ENCODE peak calls at places on chromosomes 13 and 19, in ten cellular contexts. J, P, T, A, O, K, W, F, D and B are unnamed samples. For H3K36me3, the result is how much of the 10 kb centered on the place peaks cover.

GRCh38 chr13:74103970-74104555 is 30.1 kb downstream of the KLF12 start:
- DNase-seq in J (no peak), P (no peak), T (no peak), A (no peak), O (no peak), K (no peak), W (no peak), F (no peak), D (no peak), B (no peak)

GRCh38 chr19:17420267-17420924 is 549 bp downstream of the MVB12A start:
- DNase-seq in J (peak), P (peak), T (peak), A (peak), O (no peak), K (peak), W (peak), F (peak), D (peak), B (no peak)

GRCh38 chr13:33927315-33927714 is 109.4 kb downstream of the RFC3 start:
- DNase-seq in J (no peak), P (no peak), T (no peak), A (peak), O (no peak), K (peak), W (no peak), F (no peak), D (peak), B (no peak)

GRCh38 chr19:44260343-44260681 is 626 bp downstream of the ZNF233 start:
- DNase-seq in J (peak), P (no peak), T (no peak), A (no peak), O (no peak), K (no peak), W (no peak), F (no peak), D (no peak), B (no peak)

GRCh38 chr13:77422724-77423123 is 95.8 kb upstream of the MYCBP2 start:
- DNase-seq in J (no peak), P (no peak), T (no peak), A (no peak), O (no peak), K (no peak), W (no peak), F (no peak), D (no peak), B (no peak)

GRCh38 chr13:77595166-77595810 is 59.8 kb downstream of the SCEL start:
- DNase-seq in J (no peak), P (no peak), T (no peak), A (no peak), O (no peak), K (no peak), W (no peak), F (no peak), D (no peak), B (no peak)

GRCh38 chr13:52846567-52847321 is 1.7 kb downstream of the PCDH8 start:
- DNase-seq in J (peak), P (no peak), T (peak), A (peak), O (no peak), K (peak), W (no peak), F (peak), D (no peak), B (no peak)

GRCh38 chr13:27006519-27007161 is 165.0 kb downstream of the USP12 start:
- DNase-seq in J (peak), P (peak), T (no peak), A (no peak), O (peak), K (peak), W (no peak), F (peak), D (peak), B (no peak)

GRCh38 chr13:107203146-107203847 is 635.4 kb upstream of the ARGLU1 start:
- DNase-seq in J (peak), P (no peak), T (no peak), A (no peak), O (no peak), K (peak), W (no peak), F (no peak), D (no peak), B (no peak)

GRCh38 chr19:30047355-30047895 is 105.4 kb downstream of the URI1 start:
- DNase-seq in J (peak), P (no peak), T (no peak), A (no peak), O (no peak), K (no peak), W (no peak), F (no peak), D (no peak), B (no peak)

GRCh38 chr13:78137404-78138142 is 218.9 kb upstream of the EDNRB start:
- DNase-seq in J (peak), P (peak), T (no peak), A (no peak), O (peak), K (peak), W (no peak), F (no peak), D (no peak), B (no peak)

GRCh38 chr13:44276061-44276460 is 97.6 kb upstream of the SERP2 start:
- DNase-seq in J (no peak), P (peak), T (no peak), A (no peak), O (no peak), K (no peak), W (no peak), F (no peak), D (no peak), B (no peak)

GRCh38 chr13:59345316-59345715 is 818.4 kb downstream of the DIAPH3 start:
- DNase-seq in J (no peak), P (peak), T (peak), A (no peak), O (no peak), K (peak), W (peak), F (no peak), D (peak), B (peak)

GRCh38 chr13:28657784-28658538 is 969 bp upstream of the POMP start:
- DNase-seq in J (no peak), P (no peak), T (no peak), A (no peak), O (no peak), K (peak), W (no peak), F (no peak), D (no peak), B (no peak)

GRCh38 chr19:55676384-55676783 is 1.4 kb downstream of the EPN1 start:
- DNase-seq in J (no peak), P (no peak), T (no peak), A (no peak), O (no peak), K (peak), W (no peak), F (no peak), D (no peak), B (no peak)

GRCh38 chr13:93624371-93624777 is 397.8 kb downstream of the GPC6 start:
- DNase-seq in J (no peak), P (no peak), T (no peak), A (no peak), O (no peak), K (peak), W (no peak), F (no peak), D (no peak), B (no peak)

GRCh38 chr13:21717817-21718216 is 46.9 kb downstream of the FGF9 start:
- DNase-seq in J (no peak), P (no peak), T (no peak), A (no peak), O (peak), K (no peak), W (no peak), F (peak), D (no peak), B (no peak)

GRCh38 chr13:67023088-67023893 is 206.8 kb downstream of the PCDH9 start:
- DNase-seq in J (no peak), P (no peak), T (no peak), A (no peak), O (peak), K (peak), W (no peak), F (no peak), D (no peak), B (no peak)

GRCh38 chr13:42334329-42334706 is 62.4 kb downstream of the AKAP11 start:
- DNase-seq in J (no peak), P (no peak), T (no peak), A (no peak), O (no peak), K (no peak), W (no peak), F (no peak), D (no peak), B (no peak)

GRCh38 chr13:35146686-35147085 is 204.6 kb downstream of the NBEA start:
- DNase-seq in J (no peak), P (no peak), T (no peak), A (no peak), O (no peak), K (no peak), W (no peak), F (no peak), D (no peak), B (no peak)

GRCh38 chr13:27053902-27054595 is 117.6 kb downstream of the USP12 start:
- DNase-seq in J (no peak), P (no peak), T (no peak), A (no peak), O (no peak), K (peak), W (no peak), F (no peak), D (no peak), B (no peak)

GRCh38 chr19:28285917-28286316 is 927.0 kb downstream of the UQCRFS1 start:
- DNase-seq in J (no peak), P (no peak), T (no peak), A (no peak), O (no peak), K (no peak), W (no peak), F (no peak), D (no peak), B (no peak)

GRCh38 chr19:14090509-14091085 is at the start of gene SAMD1:
- DNase-seq in J (peak), P (peak), T (peak), A (peak), O (peak), K (peak), W (peak), F (peak), D (peak), B (peak)

GRCh38 chr19:31070126-31070525 is 279.1 kb downstream of the TSHZ3 start:
- DNase-seq in J (no peak), P (no peak), T (no peak), A (no peak), O (no peak), K (no peak), W (no peak), F (no peak), D (no peak), B (no peak)

DNA sequence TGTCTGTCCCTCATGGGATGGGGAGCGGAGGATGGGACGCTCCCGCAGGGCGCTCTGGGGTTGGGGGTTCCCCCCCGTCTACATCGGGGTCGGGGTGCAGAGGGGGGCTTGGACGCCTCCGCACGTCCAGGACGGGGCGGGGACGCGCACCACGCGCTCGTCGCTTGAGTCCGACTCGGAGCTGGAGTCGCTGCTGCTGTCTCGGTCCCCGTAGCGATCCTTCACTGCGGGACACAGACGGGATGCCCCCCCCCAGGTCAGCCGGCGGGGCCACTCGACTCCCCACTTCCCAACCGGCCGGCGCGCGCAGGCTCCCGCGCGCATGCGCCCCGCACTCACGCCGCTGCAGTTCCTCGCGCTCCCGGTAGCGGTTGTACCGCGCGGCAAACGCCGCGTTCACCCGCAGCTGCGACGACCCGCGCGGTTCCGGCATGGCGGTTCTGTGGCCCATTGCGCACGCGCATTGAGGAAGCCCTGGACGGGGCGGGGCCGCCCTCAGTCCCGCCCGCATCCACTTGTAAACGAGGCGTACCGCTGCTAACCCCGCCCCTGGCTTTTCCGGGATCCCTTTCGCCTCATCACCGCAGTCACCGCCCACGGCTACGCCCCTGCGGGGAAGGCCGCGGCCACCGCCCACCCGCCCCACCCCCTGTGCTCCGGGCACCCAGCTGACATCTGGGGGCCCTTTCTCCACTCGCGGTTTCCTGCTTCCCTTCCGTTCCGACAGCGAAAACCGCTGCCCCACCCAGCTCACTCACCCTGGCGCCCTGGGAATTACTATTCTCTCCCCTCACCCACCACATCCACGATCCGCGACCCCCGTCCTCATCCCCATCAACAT is at the start of gene KRI1:
- DNase-seq in J (peak), P (peak), T (peak), A (peak), O (peak), K (peak), W (peak), F (peak), D (peak), B (peak)
- TF ChIP-seq CTCF in J (peak), P (peak), T (peak), A (peak), O (no peak), K (peak), W (peak), F (peak), D (no peak), B (peak)

DNA sequence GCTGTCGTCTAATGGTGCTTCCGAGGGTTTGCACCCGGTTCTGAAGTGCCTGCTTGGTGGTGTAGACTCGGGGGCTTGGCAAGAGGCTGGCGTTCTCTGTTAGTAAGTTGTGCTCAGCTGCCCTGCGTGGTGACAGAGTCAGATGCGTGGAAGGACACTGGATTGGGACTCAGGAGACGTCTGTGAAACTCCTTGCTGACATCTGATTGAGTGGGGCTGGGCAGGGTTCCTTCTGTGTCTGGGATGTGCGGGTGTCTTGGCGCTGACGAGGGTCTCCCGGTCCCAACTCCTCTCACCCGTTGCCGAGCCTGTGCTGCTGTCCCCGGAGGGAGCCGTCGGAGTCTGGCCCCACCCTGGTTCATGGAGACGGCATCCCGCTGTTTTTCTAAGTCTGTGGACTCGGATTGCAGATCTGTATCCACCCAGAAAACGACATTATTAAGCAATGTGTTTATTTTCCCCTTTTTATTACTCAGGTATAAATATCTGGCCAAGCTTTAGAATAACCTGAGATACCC is 16.4 kb upstream of the DCUN1D2 start:
- DNase-seq in J (no peak), P (no peak), T (no peak), A (no peak), O (no peak), K (no peak), W (no peak), F (no peak), D (no peak), B (no peak)
- H3K36me3 ChIP-seq in J (under half), P (under half), T (half or more), A (half or more), O (under half), K (under half), W (under half), F (half or more), D (under half), B (under half)

GRCh38 chr13:20703785-20704458 is 423 bp downstream of the IL17D start:
- DNase-seq in J (peak), P (peak), T (peak), A (peak), O (peak), K (peak), W (peak), F (peak), D (peak), B (no peak)
- TF ChIP-seq CTCF in J (peak), P (no peak), T (peak), A (peak), O (peak), K (peak), W (peak), F (peak), D (peak), B (peak)

GRCh38 chr13:32761472-32761871 is 175.2 kb downstream of the PDS5B start:
- DNase-seq in J (no peak), P (no peak), T (no peak), A (no peak), O (no peak), K (no peak), W (no peak), F (no peak), D (no peak), B (no peak)
- H3K36me3 ChIP-seq in J (under half), P (under half), T (half or more), A (under half), O (under half), K (under half), W (under half), F (half or more), D (under half), B (under half)

GRCh38 chr13:49760555-49760954 is 31.9 kb downstream of the KPNA3 start:
- DNase-seq in J (no peak), P (no peak), T (no peak), A (no peak), O (no peak), K (no peak), W (no peak), F (no peak), D (no peak), B (no peak)
- TF ChIP-seq CTCF in J (no peak), P (no peak), T (no peak), A (no peak), O (no peak), K (no peak), W (no peak), F (no peak), D (no peak), B (no peak)

DNA sequence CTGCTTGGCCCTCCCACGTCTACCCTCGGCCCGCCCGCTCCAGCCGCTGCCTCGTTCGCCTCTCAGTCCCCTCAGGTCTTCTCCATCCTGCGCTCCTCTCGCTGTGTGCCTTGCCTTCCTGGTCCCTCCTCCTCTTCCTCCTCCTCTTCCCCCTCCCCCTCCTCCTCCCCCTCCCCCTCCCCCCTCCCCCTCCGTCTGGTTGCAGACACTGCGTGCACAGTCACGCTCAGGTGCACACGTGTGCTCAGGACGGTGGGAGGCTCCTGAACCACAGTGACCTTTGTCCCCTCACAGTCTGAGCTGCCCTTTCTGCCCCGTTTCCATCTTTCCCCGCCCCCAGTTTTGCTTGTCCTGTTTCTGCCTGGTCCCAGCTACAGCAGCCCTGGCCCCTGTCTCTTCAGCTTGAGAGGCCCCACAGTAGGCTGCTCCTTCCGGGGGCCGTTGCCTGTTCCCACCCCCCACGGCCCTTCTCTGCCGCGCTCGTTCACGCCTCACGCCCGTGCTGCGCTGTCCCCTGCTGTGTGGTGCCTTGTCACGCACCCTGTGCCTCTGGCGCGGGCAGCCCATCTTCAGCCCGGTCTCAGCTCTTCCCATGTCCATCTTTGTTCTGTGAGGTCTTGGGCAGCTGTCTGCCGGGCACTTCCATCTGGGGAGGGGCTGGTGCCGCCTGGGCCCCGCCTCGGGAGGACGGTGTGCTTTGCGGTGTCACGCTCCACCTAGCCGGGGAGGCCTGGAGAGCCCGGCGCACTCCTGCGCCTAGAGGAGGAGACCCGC is 13.8 kb upstream of the RPS15 start:
- DNase-seq in J (no peak), P (no peak), T (no peak), A (no peak), O (no peak), K (no peak), W (no peak), F (no peak), D (no peak), B (no peak)
- H3K36me3 ChIP-seq in J (under half), P (under half), T (half or more), A (half or more), O (under half), K (under half), W (under half), F (half or more), D (half or more), B (half or more)

DNA sequence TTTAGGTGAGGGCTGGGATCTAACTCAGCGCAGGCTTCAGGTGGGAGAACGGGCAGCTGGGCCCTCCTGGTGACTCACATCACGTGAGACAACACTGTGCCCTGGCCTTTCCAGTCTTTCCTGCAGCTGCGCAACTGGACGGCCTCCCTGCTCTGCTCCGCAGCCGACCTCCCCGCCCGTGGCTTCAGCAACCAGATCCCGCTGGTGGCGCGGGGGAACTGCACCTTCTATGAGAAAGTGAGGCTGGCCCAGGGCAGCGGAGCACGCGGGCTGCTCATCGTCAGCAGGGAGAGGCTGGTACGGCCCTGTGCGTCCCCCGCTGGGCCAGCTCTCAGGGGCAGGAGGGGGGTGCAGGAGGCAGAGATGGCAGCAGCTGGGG is 8.8 kb downstream of the SPPL2B start:
- DNase-seq in J (no peak), P (peak), T (no peak), A (no peak), O (no peak), K (peak), W (peak), F (no peak), D (no peak), B (no peak)
- TF ChIP-seq CTCF in J (no peak), P (no peak), T (peak), A (no peak), O (no peak), K (peak), W (peak), F (no peak), D (no peak), B (no peak)

DNA sequence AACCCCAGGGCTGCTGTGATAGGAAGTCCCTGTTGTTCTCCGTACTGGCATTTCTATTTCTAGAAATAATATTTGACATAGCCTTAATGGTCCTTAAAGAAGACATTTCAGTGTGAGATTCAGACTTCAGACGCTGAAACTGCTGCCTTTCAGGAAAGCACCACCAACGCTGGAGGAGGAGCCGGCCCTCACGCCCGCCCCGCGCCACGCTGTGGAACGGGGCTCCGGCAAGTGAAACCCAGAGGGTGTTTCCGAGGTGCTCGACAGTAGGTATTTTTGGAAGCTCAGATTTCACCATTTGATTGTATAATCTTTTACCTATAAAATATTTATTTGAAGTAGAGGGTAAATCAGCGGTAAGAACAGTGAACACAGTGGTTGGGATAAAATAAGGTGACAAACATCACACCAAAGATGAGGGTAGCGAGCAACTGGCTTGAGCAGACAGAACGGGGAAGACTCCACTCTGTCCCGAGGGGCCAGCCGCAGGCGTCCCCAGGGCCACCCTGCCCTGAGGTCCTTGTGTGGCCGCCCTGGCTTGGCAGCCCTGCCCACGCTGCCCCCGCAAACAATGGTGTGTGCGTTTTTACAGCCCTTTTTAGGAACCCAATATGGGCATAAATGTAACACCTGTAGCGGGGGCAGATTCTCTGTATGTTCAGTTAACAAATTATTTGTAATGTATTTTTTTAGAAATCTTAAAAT is 85.6 kb upstream of the MCF2L start:
- DNase-seq in J (no peak), P (no peak), T (no peak), A (no peak), O (no peak), K (no peak), W (no peak), F (no peak), D (no peak), B (no peak)
- H3K36me3 ChIP-seq in J (under half), P (under half), T (under half), A (under half), O (under half), K (under half), W (under half), F (half or more), D (under half), B (under half)

GRCh38 chr13:68927387-68928026 is 1180.1 kb upstream of the ATXN8OS start:
- DNase-seq in J (peak), P (peak), T (no peak), A (no peak), O (no peak), K (no peak), W (no peak), F (no peak), D (no peak), B (no peak)
- TF ChIP-seq CTCF in J (no peak), P (peak), T (peak), A (no peak), O (no peak), K (no peak), W (no peak), F (peak), D (no peak), B (peak)